ENCODE peak calls at places on chromosomes 11 and 22, in four cellular contexts. B is H1, Y is K562, E is GM12878. I is an unnamed sample.

GRCh38 chr11:105109353-105109752 is 30.2 kb downstream of the CARD18 start:
- DNase-seq in B (no peak), Y (no peak), E (no peak), I (no peak)

GRCh38 chr11:128505449-128506058 is 81.8 kb downstream of the ETS1 start:
- DNase-seq in B (no peak), Y (no peak), E (no peak), I (peak; percentile 45)

GRCh38 chr11:8291421-8292350 is 28.0 kb upstream of the LMO1 start:
- DNase-seq in B (no peak), Y (no peak), E (no peak), I (no peak)

GRCh38 chr11:28383471-28383870 is 275.3 kb downstream of the METTL15 start:
- DNase-seq in B (no peak), Y (no peak), E (no peak), I (no peak)

GRCh38 chr11:32447252-32447651 is 11.9 kb upstream of the WT1 start:
- DNase-seq in B (no peak), Y (no peak), E (no peak), I (no peak)

GRCh38 chr11:74453373-74453975 is 13.9 kb downstream of the KCNE3 start:
- DNase-seq in B (peak; percentile 53), Y (peak; percentile 72), E (peak; percentile 9), I (peak; percentile 63)

GRCh38 chr11:125935629-125936199 is 10.1 kb upstream of the VSIG10L2 start:
- DNase-seq in B (no peak), Y (no peak), E (no peak), I (peak; percentile 88)

GRCh38 chr11:69156218-69156639 is 494 bp downstream of the SMIM38 start:
- DNase-seq in B (no peak), Y (peak; percentile 56), E (no peak), I (no peak)

GRCh38 chr11:70002433-70002832 is 75.7 kb upstream of the ANO1 start:
- DNase-seq in B (no peak), Y (no peak), E (no peak), I (no peak)

GRCh38 chr11:15779518-15779917 is 576.8 kb downstream of the SOX6 start:
- DNase-seq in B (no peak), Y (no peak), E (no peak), I (no peak)

GRCh38 chr11:111419641-111420327 is 40.7 kb upstream of the POU2AF1 start:
- DNase-seq in B (no peak), Y (no peak), E (no peak), I (no peak)

GRCh38 chr11:93613432-93613831 is 48.0 kb upstream of the CEP295 start:
- DNase-seq in B (no peak), Y (no peak), E (no peak), I (no peak)

GRCh38 chr22:37544955-37545702 is 15.2 kb upstream of the CDC42EP1 start:
- DNase-seq in B (peak; percentile 61), Y (peak; percentile 72), E (no peak), I (peak; percentile 56)

GRCh38 chr11:11157201-11157600 is 195.8 kb downstream of the CSNK2A3 start:
- DNase-seq in B (no peak), Y (peak; percentile 39), E (no peak), I (peak; percentile 59)

GRCh38 chr11:9015677-9016076 is 11.9 kb upstream of the NRIP3 start:
- DNase-seq in B (peak; percentile 50), Y (peak; percentile 70), E (peak; percentile 31), I (peak; percentile 76)

GRCh38 chr11:117930668-117931330 is 1.6 kb upstream of the TMPRSS13 start:
- DNase-seq in B (no peak), Y (no peak), E (no peak), I (no peak)

GRCh38 chr11:69940246-69940610 is 121.0 kb upstream of the FGF3 start:
- DNase-seq in B (no peak), Y (no peak), E (no peak), I (peak; percentile 48)

GRCh38 chr22:36144886-36145541 is 15.5 kb downstream of the APOL3 start:
- DNase-seq in B (peak; percentile 53), Y (peak; percentile 27), E (no peak), I (peak; percentile 57)

GRCh38 chr11:109970516-109971183 is 122.5 kb upstream of the ZC3H12C start:
- DNase-seq in B (no peak), Y (no peak), E (peak; percentile 85), I (no peak)

GRCh38 chr22:46612904-46613605 is 7.1 kb upstream of the GRAMD4 start:
- DNase-seq in B (no peak), Y (no peak), E (no peak), I (peak; percentile 90)

GRCh38 chr11:74325649-74326645 is 14.5 kb upstream of the P4HA3 start:
- DNase-seq in B (no peak), Y (no peak), E (no peak), I (no peak)

GRCh38 chr11:124441081-124441480 is 4.4 kb downstream of the OR8B8 start:
- DNase-seq in B (no peak), Y (no peak), E (no peak), I (no peak)
- TF ChIP-seq NRF1 in B (no peak), Y (no peak), E (no peak), I (no peak)

GRCh38 chr11:131760191-131760951 is 390.0 kb downstream of the NTM start:
- DNase-seq in B (no peak), Y (no peak), E (no peak), I (no peak)
- TF ChIP-seq NRF1 in B (no peak), Y (no peak), E (no peak), I (no peak)

DNA sequence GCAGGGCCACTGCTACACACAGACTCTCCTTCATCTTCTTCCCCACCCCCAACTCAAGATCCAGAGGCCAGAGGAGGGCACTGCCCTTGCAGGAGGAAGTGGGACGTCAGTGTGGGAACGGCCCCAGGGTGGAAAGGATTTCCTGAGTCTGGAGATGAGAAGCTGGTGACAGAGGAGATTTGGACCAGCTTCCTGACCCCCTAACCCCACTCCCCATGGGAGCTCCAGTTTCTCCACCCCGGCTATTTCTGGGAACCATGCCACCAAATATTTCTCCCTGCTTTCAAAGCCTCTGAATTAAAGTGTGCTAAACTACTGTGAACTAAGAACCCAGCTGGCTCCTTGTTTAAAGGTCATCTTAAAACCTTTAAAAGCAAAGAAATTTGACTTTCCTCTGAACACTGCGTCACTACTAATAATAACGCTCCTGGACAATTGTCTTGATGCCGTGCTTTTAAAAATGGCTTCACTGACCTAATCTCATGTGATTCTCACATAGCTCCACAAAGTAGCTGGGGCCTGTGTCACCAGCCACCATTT is 46.6 kb downstream of the CWC15 start:
- DNase-seq in B (no peak), Y (no peak), E (no peak), I (peak; percentile 41)
- TF ChIP-seq NRF1 in B (no peak), Y (no peak), E (no peak), I (no peak)

DNA sequence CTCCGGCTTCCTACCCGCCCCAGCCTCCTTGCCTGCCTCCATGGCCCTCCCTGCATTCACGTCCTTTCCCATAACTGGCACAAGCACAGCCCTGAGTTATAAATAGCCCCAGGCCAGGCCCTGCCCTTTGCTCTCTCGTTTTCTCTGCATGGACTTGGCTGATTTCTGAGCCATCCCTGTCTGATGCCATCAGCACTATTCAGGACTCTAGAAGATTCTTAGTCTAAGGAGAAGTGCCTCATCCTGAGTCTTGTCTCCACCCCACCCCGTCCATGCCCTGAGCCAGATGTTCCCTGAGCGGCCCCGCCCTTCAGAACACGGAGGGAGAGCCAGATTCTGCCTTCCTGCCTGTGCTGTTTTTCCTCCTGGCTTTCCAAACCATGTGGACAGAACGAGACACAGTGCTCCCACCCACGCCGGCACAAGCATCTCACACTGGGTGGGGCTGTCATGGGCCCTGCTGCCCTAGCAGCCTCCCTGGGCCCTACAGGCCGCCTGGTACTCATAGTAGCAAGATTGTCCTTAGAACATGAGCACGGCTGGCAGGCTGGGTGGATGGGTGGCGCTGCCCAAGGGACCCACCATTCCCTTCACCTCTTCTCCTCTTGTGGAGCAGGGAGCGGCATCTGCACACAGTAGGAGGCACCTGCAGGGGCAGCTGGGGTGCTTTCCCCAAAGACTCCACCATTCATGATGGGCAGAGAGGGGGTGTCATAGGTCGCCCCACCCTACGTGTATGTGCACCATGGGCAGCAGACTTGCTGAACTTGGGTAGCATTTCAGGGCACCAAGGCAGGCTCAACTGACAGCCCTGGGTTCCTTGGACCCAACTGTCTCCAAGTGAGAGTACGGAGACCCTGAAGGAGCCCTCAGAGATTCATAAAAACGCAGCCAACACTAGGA is 76.9 kb downstream of the BCR start:
- DNase-seq in B (no peak), Y (peak; percentile 57), E (no peak), I (no peak)
- TF ChIP-seq NRF1 in B (no peak), Y (no peak), E (no peak), I (no peak)

GRCh38 chr22:39432361-39432811 is 24.4 kb upstream of the MGAT3 start:
- DNase-seq in B (no peak), Y (no peak), E (no peak), I (no peak)

GRCh38 chr22:39430576-39431150 is 26.1 kb upstream of the MGAT3 start:
- DNase-seq in B (no peak), Y (no peak), E (no peak), I (no peak)

GRCh38 chr22:39431821-39432251 is 25.0 kb upstream of the MGAT3 start:
- DNase-seq in B (no peak), Y (no peak), E (no peak), I (no peak)

GRCh38 chr22:39429916-39430575 is 26.8 kb upstream of the MGAT3 start:
- DNase-seq in B (no peak), Y (no peak), E (no peak), I (no peak)

GRCh38 chr22:39431216-39431801 is 25.5 kb upstream of the MGAT3 start:
- DNase-seq in B (no peak), Y (no peak), E (no peak), I (no peak)
- TF ChIP-seq NRF1 in B (no peak), Y (no peak), E (no peak), I (no peak)

GRCh38 chr22:24165673-24166072 is 15.6 kb upstream of the SUSD2 start:
- DNase-seq in B (no peak), Y (no peak), E (no peak), I (no peak)
- TF ChIP-seq NRF1 in B (no peak), Y (no peak), E (no peak), I (no peak)

GRCh38 chr22:45286854-45287551 is 2.3 kb downstream of the UPK3A start:
- DNase-seq in B (no peak), Y (no peak), E (no peak), I (no peak)
- TF ChIP-seq NRF1 in B (no peak), Y (no peak), E (no peak), I (no peak)